ENCODE peak calls at places on chromosomes 6 and 20, in five cellular contexts. X, E, C, Y and W are unnamed samples.

GRCh38 chr6:165439928-165440554 is 130.6 kb upstream of the C6orf118 start:
- DNase-seq in X (no peak), E (peak; percentile 6), C (peak; percentile 4), Y (peak; percentile 68), W (peak; percentile 12)

GRCh38 chr20:41234546-41234945 is 83.0 kb downstream of the ZHX3 start:
- DNase-seq in X (no peak), E (no peak), C (no peak), Y (peak; percentile 15), W (no peak)

GRCh38 chr6:32885698-32886286 is 31.8 kb downstream of the PSMB9 start:
- DNase-seq in X (no peak), E (peak; percentile 39), C (peak; percentile 86), Y (peak; percentile 84), W (peak; percentile 63)

GRCh38 chr20:10507052-10507451 is 71.9 kb downstream of the SLX4IP start:
- DNase-seq in X (no peak), E (no peak), C (no peak), Y (no peak), W (no peak)

GRCh38 chr6:77124604-77125003 is 338.7 kb downstream of the HTR1B start:
- DNase-seq in X (no peak), E (no peak), C (no peak), Y (peak; percentile 2), W (no peak)

GRCh38 chr20:17835240-17835940 is 133.2 kb downstream of the SNX5 start:
- DNase-seq in X (peak; percentile 22), E (peak; percentile 81), C (no peak), Y (peak; percentile 92), W (no peak)

GRCh38 chr6:148494226-148494625 is 151.6 kb downstream of the SASH1 start:
- DNase-seq in X (no peak), E (no peak), C (no peak), Y (peak; percentile 81), W (no peak)

GRCh38 chr20:10221022-10221421 is 2.4 kb downstream of the SNAP25 start:
- DNase-seq in X (no peak), E (no peak), C (no peak), Y (no peak), W (no peak)

GRCh38 chr6:73309534-73309783 is 44.6 kb downstream of the DPPA5 start:
- DNase-seq in X (no peak), E (no peak), C (no peak), Y (no peak), W (no peak)

GRCh38 chr20:10774357-10774943 is 100.7 kb upstream of the JAG1 start:
- DNase-seq in X (no peak), E (no peak), C (no peak), Y (no peak), W (no peak)

GRCh38 chr6:167402195-167402686 is 77.4 kb downstream of the TTLL2 start:
- DNase-seq in X (no peak), E (no peak), C (no peak), Y (no peak), W (no peak)

GRCh38 chr6:97240222-97240621 is 42.8 kb downstream of the MMS22L start:
- DNase-seq in X (no peak), E (peak; percentile 2), C (no peak), Y (peak; percentile 58), W (no peak)

GRCh38 chr20:21229163-21229562 is 74.0 kb upstream of the XRN2 start:
- DNase-seq in X (no peak), E (peak; percentile 8), C (no peak), Y (peak; percentile 15), W (no peak)

GRCh38 chr6:72890233-72890632 is 268.4 kb downstream of the KCNQ5 start:
- DNase-seq in X (no peak), E (no peak), C (no peak), Y (no peak), W (no peak)

GRCh38 chr6:112691289-112691688 is 344.2 kb downstream of the RFPL4B start:
- DNase-seq in X (no peak), E (peak; percentile 13), C (no peak), Y (peak; percentile 93), W (no peak)

GRCh38 chr6:26196846-26197683 is 109.8 kb downstream of the HFE start:
- DNase-seq in X (peak; percentile 86), E (no peak), C (peak; percentile 96), Y (peak; percentile 89), W (peak; percentile 87)

GRCh38 chr6:27139753-27140522 is 107.6 kb upstream of the PRSS16 start:
- DNase-seq in X (no peak), E (no peak), C (peak; percentile 80), Y (no peak), W (no peak)

GRCh38 chr20:59604770-59605665 is 678 bp downstream of the PHACTR3 start:
- DNase-seq in X (no peak), E (no peak), C (no peak), Y (no peak), W (no peak)

DNA sequence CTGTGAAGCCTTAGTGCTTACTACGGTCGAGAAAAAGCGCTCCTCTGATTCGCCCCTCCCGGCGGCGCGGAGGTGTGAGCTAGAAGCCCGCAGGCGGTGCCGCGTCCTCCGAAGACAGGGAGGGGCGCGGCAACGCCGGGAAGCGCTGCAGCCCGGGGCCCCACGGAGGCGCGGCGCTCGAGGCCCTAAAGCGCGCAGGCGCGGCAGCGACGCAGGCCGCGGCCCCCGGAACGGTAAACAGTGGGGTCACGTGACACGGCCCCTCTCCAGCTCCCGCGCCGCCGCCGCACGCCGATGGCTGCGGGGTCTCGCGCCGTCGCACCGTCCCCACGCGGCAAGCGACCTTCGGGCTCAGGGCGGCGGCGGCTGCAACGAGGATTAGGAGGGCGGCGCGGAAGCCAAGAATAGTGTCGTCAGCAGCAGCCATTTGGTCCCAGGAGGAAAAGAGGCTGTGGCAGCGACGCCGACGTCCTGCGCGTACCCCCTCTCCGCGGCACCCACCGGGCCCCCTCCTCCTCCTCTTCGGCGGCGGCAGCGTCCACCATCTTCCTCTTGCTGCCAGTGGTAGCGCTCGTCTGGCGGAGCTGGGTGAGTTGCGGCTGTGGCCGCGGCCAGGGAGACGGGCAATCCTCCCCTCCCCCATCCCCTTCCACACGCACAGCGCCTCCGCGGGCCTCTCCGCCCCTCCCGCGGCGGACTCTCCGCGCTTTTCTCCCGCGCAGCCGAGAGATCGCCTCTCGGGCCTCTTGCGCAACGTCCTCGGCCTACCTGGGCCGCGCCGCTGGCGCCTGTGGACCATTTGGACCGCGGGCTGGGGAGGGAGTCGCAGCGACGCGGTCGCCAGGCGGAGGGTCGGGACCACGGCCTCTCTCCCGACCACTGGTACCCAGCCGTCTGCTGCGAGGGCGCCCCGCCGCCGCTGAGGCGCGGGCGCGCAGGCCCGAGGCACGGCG is at the start of gene PHF3:
- DNase-seq in X (peak; percentile 75), E (peak; percentile 64), C (peak; percentile 96), Y (peak; percentile 83), W (peak; percentile 96)
- TF ChIP-seq CTCF in X (no peak), E (no peak), C (peak; percentile 42), Y (no peak), W (no peak)

DNA sequence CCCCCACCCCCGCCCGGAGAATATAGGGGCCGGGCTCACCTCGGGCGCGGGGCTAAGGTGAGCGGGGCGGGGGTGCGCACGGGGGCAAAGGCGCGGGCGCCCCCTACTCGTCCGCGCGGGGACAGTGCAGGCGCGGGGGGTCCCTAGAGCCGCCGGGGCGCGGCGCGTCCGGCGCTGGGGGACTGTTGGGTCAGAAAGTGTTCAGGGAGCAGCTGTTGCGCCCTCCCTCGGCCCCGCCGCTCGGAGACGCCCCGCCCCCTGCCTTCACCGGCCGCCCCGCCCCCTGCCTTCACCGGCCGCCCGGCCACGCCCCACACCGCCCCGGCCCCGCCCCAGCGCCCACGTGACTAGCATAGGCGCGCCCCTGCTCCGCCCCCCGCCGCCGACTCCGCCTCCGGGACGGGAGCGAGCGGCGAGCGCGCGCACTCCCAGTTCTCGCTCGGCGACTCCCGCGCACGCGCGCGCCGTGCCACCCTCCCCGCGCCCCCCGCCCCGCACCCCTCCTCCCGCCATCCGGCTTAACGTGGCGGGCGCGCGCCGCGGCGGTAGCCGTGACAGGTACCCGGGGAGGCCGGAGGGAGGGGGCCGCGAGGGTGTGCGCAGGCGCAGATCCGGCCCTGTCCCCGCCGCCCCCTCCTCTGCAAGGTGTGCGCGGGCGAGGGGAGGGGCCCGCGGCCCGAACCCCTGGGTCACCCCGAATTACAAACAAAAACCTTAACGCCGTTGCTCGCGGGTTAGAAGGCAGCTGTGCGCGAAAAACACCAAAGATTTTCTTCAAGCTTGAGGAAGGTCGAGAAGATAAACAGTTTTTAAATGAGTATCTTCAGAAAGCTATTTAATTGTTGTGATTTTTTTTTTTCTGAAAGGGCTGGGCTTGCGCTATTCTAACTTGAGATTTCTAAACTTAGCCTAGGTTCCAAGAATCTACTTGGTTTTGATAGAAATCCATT is 704 bp upstream of the ZNF217 start:
- DNase-seq in X (peak; percentile 96), E (peak; percentile 48), C (peak; percentile 96), Y (peak; percentile 84), W (peak; percentile 84)
- TF ChIP-seq CTCF in X (no peak), E (peak; percentile 45), C (peak; percentile 59), Y (no peak), W (peak; percentile 67)

GRCh38 chr6:3240595-3240994 is 13.1 kb upstream of the TUBB2B start:
- DNase-seq in X (no peak), E (no peak), C (no peak), Y (no peak), W (no peak)

GRCh38 chr6:3235486-3235885 is 8.0 kb upstream of the TUBB2B start:
- DNase-seq in X (no peak), E (no peak), C (no peak), Y (no peak), W (no peak)

GRCh38 chr6:3237761-3238662 is 10.6 kb upstream of the TUBB2B start:
- DNase-seq in X (no peak), E (no peak), C (peak; percentile 46), Y (no peak), W (no peak)

GRCh38 chr6:3235969-3236368 is 8.5 kb upstream of the TUBB2B start:
- DNase-seq in X (no peak), E (no peak), C (no peak), Y (no peak), W (no peak)

GRCh38 chr6:3239110-3239830 is 11.8 kb upstream of the TUBB2B start:
- DNase-seq in X (no peak), E (peak; percentile 63), C (no peak), Y (no peak), W (no peak)
- TF ChIP-seq CTCF in X (peak; percentile 14), E (no peak), C (no peak), Y (no peak), W (no peak)

GRCh38 chr6:110996661-110997060 is 14.8 kb downstream of the RPF2 start:
- DNase-seq in X (no peak), E (no peak), C (no peak), Y (no peak), W (no peak)

DNA sequence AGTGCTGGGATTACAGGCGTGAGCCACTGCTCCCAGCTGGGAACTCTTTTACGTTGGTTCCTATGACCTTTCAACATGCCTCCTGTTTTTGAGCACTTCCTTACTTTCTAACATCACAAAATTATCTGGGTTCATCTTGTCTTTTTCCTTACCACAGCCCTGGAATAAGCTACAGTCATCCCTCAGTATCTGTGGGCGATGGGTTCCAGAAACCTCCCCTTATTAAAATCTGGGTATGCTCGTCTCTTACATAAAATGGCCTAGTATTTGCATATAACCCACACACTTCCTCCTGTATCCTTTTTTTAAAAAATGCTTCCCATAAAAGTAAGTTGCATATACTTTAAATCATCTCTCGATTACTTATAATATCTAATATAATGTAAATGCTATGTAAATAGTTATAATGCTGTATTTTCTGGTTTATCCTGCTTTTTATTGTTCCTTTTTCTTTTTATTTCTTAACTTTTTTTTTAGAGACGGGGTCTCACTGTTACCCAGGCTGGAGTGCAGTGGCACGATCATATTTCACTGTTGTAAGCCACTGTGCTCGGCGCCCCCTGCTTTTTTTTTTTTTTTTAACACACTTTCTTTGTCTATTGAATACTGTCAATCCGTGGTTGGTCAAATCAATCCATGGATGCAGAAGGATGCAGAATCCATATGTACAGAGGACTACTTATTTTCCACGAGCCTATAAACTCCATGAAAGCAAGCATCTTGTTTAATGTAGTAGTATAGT is 9.2 kb downstream of the RPF2 start:
- DNase-seq in X (no peak), E (no peak), C (no peak), Y (no peak), W (no peak)
- TF ChIP-seq CTCF in X (no peak), E (peak; percentile 32), C (peak; percentile 69), Y (no peak), W (no peak)